ENCODE peak calls at places on chromosomes 6 and 20, in four cellular contexts. S is upper lobe of right lung; B is CD4-positive, alpha-beta T cell; T is adrenal gland. X is an unnamed sample.

GRCh38 chr6:455006-455585 is 63.5 kb downstream of the IRF4 start:
- DNase-seq in S (no peak), B (no peak), T (no peak), X (no peak)

GRCh38 chr6:34272022-34272926 is 23.5 kb upstream of the SMIM29 start:
- DNase-seq in S (peak), B (no peak), T (no peak), X (no peak)

GRCh38 chr6:7721654-7722053 is 4.2 kb upstream of the BMP6 start:
- DNase-seq in S (no peak), B (no peak), T (no peak), X (no peak)

GRCh38 chr6:71391126-71391525 is 102.5 kb downstream of the OGFRL1 start:
- DNase-seq in S (no peak), B (no peak), T (no peak), X (no peak)

GRCh38 chr20:59074456-59074855 is 31.9 kb upstream of the PRELID3B start:
- DNase-seq in S (no peak), B (no peak), T (no peak), X (no peak)

GRCh38 chr6:4313044-4313686 is 177.8 kb upstream of the ECI2 start:
- DNase-seq in S (no peak), B (no peak), T (peak), X (no peak)

GRCh38 chr6:162389353-162390085 is 338.0 kb downstream of the PRKN start:
- DNase-seq in S (no peak), B (no peak), T (no peak), X (no peak)

GRCh38 chr20:54122189-54122588 is 51.6 kb downstream of the CYP24A1 start:
- DNase-seq in S (no peak), B (no peak), T (no peak), X (no peak)

GRCh38 chr6:166417285-166417691 is 34.5 kb upstream of the MPC1 start:
- DNase-seq in S (peak), B (peak), T (no peak), X (no peak)

GRCh38 chr20:17967595-17968365 is 814 bp downstream of the SNX5 start:
- DNase-seq in S (no peak), B (no peak), T (no peak), X (no peak)

GRCh38 chr20:10260316-10260715 is 41.7 kb downstream of the SNAP25 start:
- DNase-seq in S (no peak), B (no peak), T (no peak), X (no peak)

GRCh38 chr20:38227578-38228360 is 32.8 kb downstream of the KIAA1755 start:
- DNase-seq in S (peak), B (no peak), T (no peak), X (no peak)

GRCh38 chr6:131858765-131859490 is 51.1 kb downstream of the ENPP1 start:
- DNase-seq in S (no peak), B (no peak), T (no peak), X (no peak)

GRCh38 chr20:25339608-25340007 is 51.0 kb downstream of the ABHD12 start:
- DNase-seq in S (no peak), B (no peak), T (no peak), X (no peak)

GRCh38 chr6:56752009-56752408 is 109.3 kb upstream of the DST start:
- DNase-seq in S (no peak), B (no peak), T (no peak), X (no peak)

GRCh38 chr6:45626087-45626891 is 248.6 kb upstream of the SUPT3H start:
- DNase-seq in S (no peak), B (no peak), T (no peak), X (no peak)

GRCh38 chr6:170026272-170027110 is 264.4 kb downstream of the DLL1 start:
- DNase-seq in S (peak), B (no peak), T (no peak), X (no peak)

GRCh38 chr6:139577991-139578604 is 203.7 kb upstream of the CITED2 start:
- DNase-seq in S (no peak), B (no peak), T (no peak), X (no peak)

GRCh38 chr6:112330071-112330876 is 16.9 kb upstream of the RFPL4B start:
- DNase-seq in S (no peak), B (no peak), T (no peak), X (no peak)

GRCh38 chr6:39375405-39375804 is 52.9 kb upstream of the KCNK16 start:
- DNase-seq in S (no peak), B (no peak), T (no peak), X (no peak)

GRCh38 chr6:18585032-18585573 is 198.0 kb downstream of the RNF144B start:
- DNase-seq in S (no peak), B (no peak), T (peak), X (no peak)

GRCh38 chr6:7238900-7239589 is 74.0 kb downstream of the SSR1 start:
- DNase-seq in S (peak), B (peak), T (peak), X (peak)

GRCh38 chr6:169386431-169387057 is 132.9 kb upstream of the THBS2 start:
- DNase-seq in S (no peak), B (no peak), T (no peak), X (no peak)

GRCh38 chr20:57621426-57622200 is 1.4 kb upstream of the ZBP1 start:
- DNase-seq in S (no peak), B (no peak), T (no peak), X (no peak)

GRCh38 chr6:3956054-3956453 is 106.9 kb downstream of the FAM50B start:
- DNase-seq in S (no peak), B (no peak), T (no peak), X (no peak)

GRCh38 chr20:53530440-53530839 is 63.2 kb downstream of the ZNF217 start:
- DNase-seq in S (no peak), B (no peak), T (no peak), X (no peak)

GRCh38 chr6:118725944-118726343 is 74.6 kb upstream of the CEP85L start:
- DNase-seq in S (no peak), B (peak), T (no peak), X (no peak)

GRCh38 chr20:62374431-62375152 is 7.5 kb upstream of the LAMA5 start:
- DNase-seq in S (no peak), B (no peak), T (no peak), X (no peak)

GRCh38 chr6:39812853-39813533 is 20.8 kb downstream of the DAAM2 start:
- DNase-seq in S (no peak), B (no peak), T (no peak), X (no peak)

DNA sequence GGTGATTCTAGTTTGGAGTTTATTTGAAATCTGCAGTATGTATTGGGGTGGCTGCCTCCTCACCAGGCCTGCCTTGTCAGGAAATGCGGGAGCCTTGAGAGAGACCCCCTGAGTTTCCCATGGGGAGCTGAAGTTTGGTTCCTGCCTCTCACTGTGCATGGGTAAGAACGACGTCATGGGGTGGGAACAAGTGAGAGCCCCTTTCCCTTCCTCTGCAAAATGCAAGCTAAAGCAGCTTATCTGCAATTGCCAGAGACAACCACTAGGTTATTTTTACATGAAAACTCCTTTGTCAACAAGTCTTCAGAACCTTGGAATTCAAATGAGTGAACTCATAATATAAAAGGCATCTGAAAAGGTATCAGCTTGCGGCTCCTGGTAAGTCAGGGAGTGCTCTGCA is 58.4 kb downstream of the TMEM170B start:
- DNase-seq in S (no peak), B (no peak), T (no peak), X (no peak)
- TF ChIP-seq CTCF in S (no peak), B (no peak), T (no peak), X (peak)

GRCh38 chr6:148959008-148959407 is 212.2 kb downstream of the UST start:
- DNase-seq in S (no peak), B (no peak), T (no peak), X (no peak)
- TF ChIP-seq CTCF in S (no peak), B (no peak), T (no peak), X (no peak)

DNA sequence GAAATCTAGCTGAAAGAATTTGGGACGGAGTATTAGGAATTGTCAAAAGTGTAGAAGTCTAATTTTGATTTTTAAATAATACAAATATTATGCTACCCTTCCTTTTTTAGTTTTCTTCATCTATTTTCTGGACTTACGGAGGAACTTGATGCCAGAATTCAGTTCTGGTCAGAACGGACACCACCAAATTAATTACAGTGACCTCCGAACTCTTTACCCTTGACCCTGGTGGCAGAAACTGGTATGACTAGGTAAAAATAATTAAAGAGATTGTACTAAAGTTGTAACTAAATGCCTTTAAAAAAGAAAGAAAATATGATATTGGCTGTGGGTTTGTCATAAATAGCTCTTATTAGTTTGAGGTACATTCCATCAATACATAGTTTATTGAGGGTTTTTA is 751.1 kb upstream of the MAP3K7 start:
- DNase-seq in S (no peak), B (no peak), T (no peak), X (no peak)
- TF ChIP-seq CTCF in S (no peak), B (no peak), T (no peak), X (peak)

GRCh38 chr6:1609662-1610496 is at the start of gene FOXC1:
- DNase-seq in S (peak), B (no peak), T (peak), X (no peak)

GRCh38 chr6:1611572-1612385 is 2.1 kb downstream of the FOXC1 start:
- DNase-seq in S (no peak), B (no peak), T (peak), X (no peak)

GRCh38 chr6:1610497-1611321 is 994 bp downstream of the FOXC1 start:
- DNase-seq in S (no peak), B (no peak), T (peak), X (no peak)

GRCh38 chr6:1612386-1612893 is 2.7 kb downstream of the FOXC1 start:
- DNase-seq in S (no peak), B (no peak), T (no peak), X (no peak)

DNA sequence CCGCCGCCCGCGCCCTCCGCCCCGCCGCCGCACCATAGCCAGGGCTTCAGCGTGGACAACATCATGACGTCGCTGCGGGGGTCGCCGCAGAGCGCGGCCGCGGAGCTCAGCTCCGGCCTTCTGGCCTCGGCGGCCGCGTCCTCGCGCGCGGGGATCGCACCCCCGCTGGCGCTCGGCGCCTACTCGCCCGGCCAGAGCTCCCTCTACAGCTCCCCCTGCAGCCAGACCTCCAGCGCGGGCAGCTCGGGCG is 1.5 kb downstream of the FOXC1 start:
- DNase-seq in S (no peak), B (no peak), T (no peak), X (no peak)
- TF ChIP-seq CTCF in S (no peak), B (no peak), T (no peak), X (no peak)

GRCh38 chr6:2103644-2104523 is 141.5 kb downstream of the GMDS start:
- DNase-seq in S (no peak), B (no peak), T (no peak), X (no peak)
- TF ChIP-seq CTCF in S (peak), B (peak), T (peak), X (peak)

GRCh38 chr20:6057139-6057538 is 3.3 kb upstream of the LRRN4 start:
- DNase-seq in S (no peak), B (no peak), T (no peak), X (no peak)
- TF ChIP-seq CTCF in S (no peak), B (no peak), T (no peak), X (no peak)

GRCh38 chr6:136153976-136154375 is 96.1 kb downstream of the MTFR2 start:
- DNase-seq in S (no peak), B (no peak), T (no peak), X (no peak)

GRCh38 chr6:136160255-136160654 is 89.9 kb downstream of the MTFR2 start:
- DNase-seq in S (no peak), B (no peak), T (no peak), X (no peak)

GRCh38 chr6:136161950-136162349 is 88.2 kb downstream of the MTFR2 start:
- DNase-seq in S (no peak), B (no peak), T (no peak), X (no peak)

GRCh38 chr6:136158971-136159370 is 91.1 kb downstream of the MTFR2 start:
- DNase-seq in S (no peak), B (no peak), T (no peak), X (no peak)

GRCh38 chr6:136158398-136158797 is 91.7 kb downstream of the MTFR2 start:
- DNase-seq in S (no peak), B (no peak), T (peak), X (no peak)
- TF ChIP-seq CTCF in S (no peak), B (no peak), T (no peak), X (no peak)

DNA sequence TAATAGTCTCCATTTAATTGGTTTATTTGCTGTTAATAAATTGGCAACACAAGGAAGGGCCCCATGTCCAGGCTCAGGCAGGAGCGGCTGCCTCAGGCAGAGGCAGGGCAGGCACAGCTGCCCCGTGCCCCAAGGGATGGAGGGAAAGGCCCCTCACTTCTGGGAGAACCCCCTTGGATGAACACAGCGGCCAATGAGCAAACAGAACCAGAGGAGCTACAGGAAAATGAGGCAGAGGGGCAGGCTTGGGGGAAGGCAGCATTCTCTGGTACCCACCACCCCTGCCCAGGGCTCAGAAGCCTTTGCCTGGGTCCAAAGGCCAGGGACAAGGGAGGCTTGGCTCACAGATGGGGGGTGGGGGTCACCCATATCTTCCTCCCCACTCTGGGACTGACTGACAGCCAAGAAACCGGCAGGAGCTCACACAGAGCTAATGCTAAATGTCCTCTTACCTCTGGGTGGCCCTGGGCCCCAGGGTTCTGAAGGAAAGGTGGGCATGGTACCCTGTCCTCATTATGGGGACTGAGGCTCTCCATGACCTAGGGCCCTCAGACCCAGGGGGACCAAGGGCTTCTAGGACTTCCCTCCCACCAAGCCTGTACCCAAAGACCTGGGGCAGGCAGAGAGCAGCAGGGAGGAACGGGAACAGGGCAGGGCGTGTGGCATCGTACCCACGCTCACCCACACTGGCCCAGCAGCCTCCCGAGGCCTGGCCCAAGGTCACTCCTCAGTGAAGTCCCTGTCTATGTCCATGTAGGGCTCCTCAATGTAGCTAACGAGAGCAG is 47.0 kb downstream of the MYH7B start:
- DNase-seq in S (no peak), B (no peak), T (no peak), X (no peak)
- TF ChIP-seq CTCF in S (no peak), B (no peak), T (no peak), X (peak)

DNA sequence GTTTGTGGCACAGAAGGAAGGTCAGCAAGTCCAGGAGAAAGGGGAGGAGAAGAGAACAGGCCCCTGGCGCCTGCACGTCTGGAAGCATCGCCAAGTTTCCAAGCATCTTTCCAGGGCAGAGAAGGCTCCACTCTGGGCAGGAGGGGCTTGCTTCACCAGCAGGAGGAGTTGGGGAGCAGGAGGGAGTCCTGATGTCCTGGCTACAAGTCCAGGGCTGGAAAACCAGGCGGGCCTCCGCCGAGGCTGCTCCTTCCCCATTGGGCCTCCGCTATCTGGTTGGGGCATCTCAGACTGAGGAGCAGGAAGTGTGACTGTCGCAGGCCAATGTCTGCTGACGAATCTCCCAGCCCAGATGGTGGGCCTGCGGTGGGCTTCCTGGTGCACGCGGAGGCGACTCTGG is 421.9 kb downstream of the PREX1 start:
- DNase-seq in S (no peak), B (no peak), T (no peak), X (no peak)
- TF ChIP-seq CTCF in S (no peak), B (no peak), T (no peak), X (no peak)

X was measured in progenitor cell of endocrine pancreas.